ENCODE peak calls at places on chromosomes 4 and X, in six cellular contexts. M, W, L, X, B and I are unnamed samples. For H3K36me3, the result is how much of the 10 kb centered on the place peaks cover.

GRCh38 chr4:74665346-74665745 is 129.0 kb downstream of the BTC start:
- DNase-seq in M (no peak), W (peak), L (no peak), X (no peak), B (no peak), I (no peak)

GRCh38 chrX:8738588-8739189 is 6.8 kb upstream of the ANOS1 start:
- DNase-seq in M (no peak), W (no peak), L (peak), X (peak), B (peak), I (no peak)

GRCh38 chr4:76306882-76307669 is 543 bp downstream of the STBD1 start:
- DNase-seq in M (peak), W (peak), L (peak), X (peak), B (peak), I (peak)

GRCh38 chr4:96108146-96108545 is 268.3 kb downstream of the PDHA2 start:
- DNase-seq in M (no peak), W (no peak), L (no peak), X (no peak), B (no peak), I (no peak)

GRCh38 chr4:87375719-87376291 is 15.2 kb downstream of the HSD17B11 start:
- DNase-seq in M (peak), W (peak), L (no peak), X (peak), B (peak), I (no peak)

GRCh38 chrX:3345281-3346081 is 971 bp downstream of the MXRA5 start:
- DNase-seq in M (no peak), W (peak), L (peak), X (peak), B (no peak), I (peak)

GRCh38 chrX:70030242-70030823 is 19.4 kb downstream of the AWAT2 start:
- DNase-seq in M (peak), W (peak), L (no peak), X (no peak), B (no peak), I (peak)

GRCh38 chr4:183249854-183250253 is 70.2 kb downstream of the CLDN22 start:
- DNase-seq in M (peak), W (peak), L (no peak), X (no peak), B (no peak), I (no peak)

GRCh38 chrX:38232287-38232686 is 11.6 kb upstream of the SRPX start:
- DNase-seq in M (peak), W (peak), L (no peak), X (no peak), B (no peak), I (no peak)

GRCh38 chr4:8200302-8200975 is 1.3 kb downstream of the SH3TC1 start:
- DNase-seq in M (no peak), W (peak), L (no peak), X (peak), B (peak), I (peak)

GRCh38 chr4:146550161-146550560 is 28.4 kb upstream of the SLC10A7 start:
- DNase-seq in M (no peak), W (no peak), L (no peak), X (no peak), B (no peak), I (no peak)

GRCh38 chr4:46073778-46074177 is 50.1 kb downstream of the GABRG1 start:
- DNase-seq in M (no peak), W (no peak), L (no peak), X (no peak), B (no peak), I (no peak)

GRCh38 chr4:172163215-172163614 is 350.0 kb downstream of the GALNTL6 start:
- DNase-seq in M (no peak), W (no peak), L (no peak), X (no peak), B (no peak), I (no peak)

GRCh38 chr4:6942238-6942800 is 32.7 kb downstream of the TBC1D14 start:
- DNase-seq in M (peak), W (peak), L (no peak), X (no peak), B (no peak), I (no peak)

GRCh38 chr4:25908491-25908901 is 5.5 kb upstream of the SMIM20 start:
- DNase-seq in M (peak), W (peak), L (no peak), X (no peak), B (no peak), I (no peak)

GRCh38 chrX:153476628-153477027 is 6.3 kb upstream of the HAUS7 start:
- DNase-seq in M (no peak), W (no peak), L (no peak), X (peak), B (no peak), I (no peak)

GRCh38 chr4:170386974-170387373 is 297.2 kb upstream of the AADAT start:
- DNase-seq in M (peak), W (peak), L (no peak), X (no peak), B (no peak), I (no peak)

GRCh38 chrX:100413231-100413630 is 3.2 kb upstream of the PCDH19 start:
- DNase-seq in M (peak), W (peak), L (peak), X (peak), B (peak), I (peak)

GRCh38 chr4:42673084-42673429 is 16.2 kb upstream of the ATP8A1 start:
- DNase-seq in M (no peak), W (peak), L (no peak), X (peak), B (no peak), I (no peak)

GRCh38 chr4:61202100-61202637 is 2.0 kb downstream of the ADGRL3 start:
- DNase-seq in M (no peak), W (peak), L (no peak), X (peak), B (no peak), I (no peak)

GRCh38 chr4:118729287-118730286 is 44.4 kb downstream of the METTL14 start:
- DNase-seq in M (peak), W (no peak), L (no peak), X (no peak), B (no peak), I (no peak)

GRCh38 chr4:153341575-153342090 is 2.9 kb upstream of the MND1 start:
- DNase-seq in M (peak), W (peak), L (no peak), X (no peak), B (no peak), I (no peak)

GRCh38 chrX:1589356-1590130 is 1.9 kb upstream of the AKAP17A start:
- DNase-seq in M (no peak), W (no peak), L (no peak), X (no peak), B (no peak), I (no peak)

GRCh38 chrX:8849462-8849861 is 48.3 kb upstream of the FAM9A start:
- DNase-seq in M (no peak), W (no peak), L (no peak), X (no peak), B (no peak), I (no peak)

GRCh38 chrX:130028196-130028595 is 45.8 kb downstream of the BCORL1 start:
- DNase-seq in M (peak), W (peak), L (peak), X (peak), B (peak), I (peak)

GRCh38 chr4:170400346-170400745 is 310.6 kb upstream of the AADAT start:
- DNase-seq in M (no peak), W (no peak), L (no peak), X (no peak), B (no peak), I (no peak)

GRCh38 chr4:78409612-78410202 is 141.9 kb upstream of the ANXA3 start:
- DNase-seq in M (no peak), W (peak), L (no peak), X (no peak), B (no peak), I (no peak)

GRCh38 chr4:140091305-140091704 is 62.7 kb downstream of the MAML3 start:
- DNase-seq in M (no peak), W (no peak), L (no peak), X (no peak), B (no peak), I (no peak)

GRCh38 chr4:13980317-13980716 is 352.8 kb upstream of the BOD1L1 start:
- DNase-seq in M (peak), W (peak), L (no peak), X (no peak), B (no peak), I (no peak)

GRCh38 chr4:160296476-160296875 is 1193.6 kb downstream of the RAPGEF2 start:
- DNase-seq in M (no peak), W (no peak), L (no peak), X (no peak), B (no peak), I (no peak)

GRCh38 chr4:145525291-145525740 is 43.7 kb downstream of the SMAD1 start:
- DNase-seq in M (no peak), W (no peak), L (no peak), X (no peak), B (no peak), I (no peak)

GRCh38 chr4:27278615-27279014 is 418.0 kb downstream of the STIM2 start:
- DNase-seq in M (peak), W (peak), L (no peak), X (no peak), B (no peak), I (no peak)

DNA sequence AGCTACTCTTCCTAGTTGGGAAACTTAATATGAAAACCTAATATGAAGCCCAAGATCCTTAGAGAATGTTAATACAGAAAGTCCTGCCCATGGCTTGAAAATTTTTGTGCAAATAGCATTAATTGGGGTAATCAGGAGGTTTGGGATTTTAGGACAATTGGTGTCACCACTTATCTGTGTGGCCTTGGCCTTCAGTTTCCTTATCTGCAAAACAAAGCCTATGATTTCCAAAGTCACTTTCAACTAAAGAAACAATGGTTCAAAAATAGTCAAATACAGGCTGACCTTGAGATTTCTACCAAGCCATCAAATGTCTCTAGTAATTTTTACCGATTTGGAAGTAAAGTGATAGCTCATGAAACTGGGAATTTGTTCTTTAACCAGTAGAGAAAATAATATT is 40.2 kb upstream of the FAM9C start:
- DNase-seq in M (no peak), W (no peak), L (no peak), X (no peak), B (no peak), I (no peak)
- H3K4me3 ChIP-seq in M (no peak), W (no peak), L (no peak), X (no peak), B (no peak), I (no peak)

GRCh38 chrX:134247492-134247891 is 10.5 kb downstream of the CCDC160 start:
- DNase-seq in M (no peak), W (peak), L (no peak), X (no peak), B (no peak), I (no peak)

GRCh38 chrX:134241960-134242619 is 5.1 kb downstream of the CCDC160 start:
- DNase-seq in M (no peak), W (no peak), L (no peak), X (no peak), B (no peak), I (no peak)

GRCh38 chrX:134244043-134244442 is 7.1 kb downstream of the CCDC160 start:
- DNase-seq in M (peak), W (peak), L (no peak), X (no peak), B (no peak), I (no peak)

GRCh38 chrX:134249231-134249630 is 12.2 kb downstream of the CCDC160 start:
- DNase-seq in M (no peak), W (no peak), L (no peak), X (no peak), B (no peak), I (no peak)

GRCh38 chrX:134246282-134246681 is 9.3 kb downstream of the CCDC160 start:
- DNase-seq in M (no peak), W (no peak), L (no peak), X (no peak), B (no peak), I (no peak)
- TF ChIP-seq CTCF in M (no peak), W (no peak), L (no peak), X (no peak), B (no peak), I (no peak)

GRCh38 chrX:113370001-113370400 is 529.4 kb upstream of the AMOT start:
- DNase-seq in M (no peak), W (no peak), L (no peak), X (no peak), B (no peak), I (no peak)

GRCh38 chrX:113369056-113369455 is 528.4 kb upstream of the AMOT start:
- DNase-seq in M (no peak), W (no peak), L (no peak), X (no peak), B (no peak), I (no peak)
- H3K36me3 ChIP-seq in M (under half), W (under half), L (under half), X (under half), B (under half), I (under half)

GRCh38 chr4:80202190-80202711 is 4.9 kb downstream of the PRDM8 start:
- DNase-seq in M (peak), W (peak), L (peak), X (peak), B (peak), I (peak)
- H3K4me3 ChIP-seq in M (peak), W (peak), L (peak), X (peak), B (peak), I (peak)

DNA sequence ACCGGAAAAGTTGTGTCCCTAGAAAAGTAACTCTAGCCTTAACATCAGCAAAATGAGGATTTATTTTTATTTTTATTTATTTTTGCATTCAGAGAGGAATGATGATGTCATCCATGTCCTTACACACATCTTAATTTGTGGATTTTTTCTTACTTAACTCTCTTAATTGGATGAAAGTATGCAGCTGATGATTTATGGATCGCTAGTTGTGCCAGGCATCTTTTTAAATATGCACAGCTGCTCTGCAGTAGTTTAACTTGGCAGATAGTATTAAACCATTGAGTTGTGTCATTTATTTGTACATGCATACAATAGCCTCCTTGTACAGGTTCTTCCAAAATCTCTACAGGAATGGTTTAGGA is 49.6 kb upstream of the SCRG1 start:
- DNase-seq in M (no peak), W (no peak), L (no peak), X (no peak), B (no peak), I (no peak)
- TF ChIP-seq CTCF in M (no peak), W (no peak), L (no peak), X (no peak), B (no peak), I (no peak)

DNA sequence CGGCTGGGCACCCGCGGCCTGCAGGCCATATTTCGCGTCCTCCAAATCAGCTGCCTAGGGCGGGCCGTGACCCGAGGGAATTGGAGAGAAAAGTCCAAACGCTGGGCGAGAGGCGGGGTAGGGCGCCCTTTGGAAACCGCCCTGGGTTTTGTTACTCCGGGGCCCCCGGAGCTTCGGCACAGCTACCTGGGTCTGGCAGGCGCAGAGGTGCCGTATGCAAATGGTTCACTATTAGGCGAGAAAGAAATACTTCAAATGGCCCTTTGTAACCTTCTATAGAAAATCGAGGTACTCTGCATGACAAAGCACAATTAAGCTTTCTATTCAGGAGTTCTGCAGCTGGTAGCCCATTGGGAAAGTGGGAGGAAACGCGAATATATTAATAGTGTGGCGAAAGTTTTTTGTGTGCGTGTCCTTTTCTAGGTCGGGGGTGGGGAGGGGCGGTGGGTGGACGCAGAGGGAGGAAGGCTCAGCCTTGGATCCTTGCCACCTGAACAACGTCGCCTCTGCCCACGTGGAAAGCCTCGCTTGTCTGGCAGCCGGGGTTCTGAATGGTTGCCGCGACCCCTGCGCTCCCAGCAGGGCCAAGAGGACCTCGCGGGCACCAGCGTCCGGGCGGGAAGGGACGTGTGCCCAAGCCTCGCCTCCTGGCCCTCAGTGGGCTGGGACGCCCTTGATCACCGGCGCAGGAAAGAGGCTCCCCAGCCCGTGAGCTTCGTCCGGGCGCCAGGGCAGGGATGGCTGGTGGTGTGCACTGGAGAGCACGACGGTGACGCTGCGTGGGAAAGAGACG is 9.5 kb downstream of the GSX2 start:
- DNase-seq in M (no peak), W (no peak), L (no peak), X (no peak), B (no peak), I (no peak)
- H3K36me3 ChIP-seq in M (under half), W (under half), L (under half), X (under half), B (under half), I (under half)